ENCODE peak calls at places on chromosomes 4 and X, in four cellular contexts. V is endodermal cell, X is OCI-LY7, U is ureter. J is an unnamed sample.
A peak's percentile ranks its signal among the peaks of the same experiment; 100 is the strongest.

GRCh38 chr4:106056914-106057313 is 161.6 kb downstream of the NPNT start:
- DNase-seq in U (no peak), V (no peak), X (no peak), J (no peak)

GRCh38 chr4:20592666-20593065 is 107.6 kb upstream of the PACRGL start:
- DNase-seq in V (no peak), U (no peak), X (no peak), J (no peak)

GRCh38 chr4:113941836-113942235 is 37.6 kb downstream of the ARSJ start:
- DNase-seq in U (no peak), X (no peak), V (no peak), J (no peak)

GRCh38 chr4:95084584-95084983 is 326.8 kb downstream of the BMPR1B start:
- DNase-seq in X (no peak), V (no peak), U (no peak), J (no peak)

GRCh38 chr4:125315571-125316390 is 1.0 kb downstream of the FAT4 start:
- DNase-seq in X (no peak), U (no peak), V (peak; percentile 85), J (peak; percentile 78)

GRCh38 chr4:39846135-39846534 is 131.6 kb downstream of the PDS5A start:
- DNase-seq in V (no peak), X (no peak), U (no peak), J (no peak)

GRCh38 chr4:183912585-183912984 is 7.5 kb downstream of the STOX2 start:
- DNase-seq in X (no peak), V (no peak), U (no peak), J (no peak)

GRCh38 chr4:168631241-168632151 is 134.6 kb downstream of the PALLD start:
- DNase-seq in X (no peak), U (no peak), V (peak; percentile 90), J (peak; percentile 84)

GRCh38 chrX:144896323-144896722 is 351.0 kb upstream of the SPANXN1 start:
- DNase-seq in U (no peak), X (no peak), V (no peak), J (no peak)

GRCh38 chr4:81565137-81565870 is 93.6 kb upstream of the RASGEF1B start:
- DNase-seq in X (peak; percentile 37), V (peak; percentile 57), U (peak; percentile 74), J (peak; percentile 90)

GRCh38 chrX:131821945-131822622 is 201.0 kb upstream of the STK26 start:
- DNase-seq in U (peak; percentile 89), V (no peak), X (no peak), J (no peak)

GRCh38 chr4:152460488-152460887 is 75.4 kb downstream of the FBXW7 start:
- DNase-seq in U (no peak), X (peak; percentile 29), V (no peak), J (no peak)

GRCh38 chrX:3219667-3220066 is 126.8 kb downstream of the MXRA5 start:
- DNase-seq in X (no peak), V (no peak), U (no peak), J (no peak)

GRCh38 chr4:46844325-46844917 is 64.6 kb downstream of the COX7B2 start:
- DNase-seq in V (peak; percentile 71), U (no peak), X (peak; percentile 62), J (no peak)

GRCh38 chr4:7226993-7227392 is 34.7 kb downstream of the SORCS2 start:
- DNase-seq in U (no peak), V (no peak), X (no peak), J (no peak)

GRCh38 chrX:22742174-22742573 is 257.6 kb upstream of the DDX53 start:
- DNase-seq in X (no peak), V (no peak), U (no peak), J (no peak)

GRCh38 chrX:30060718-30061117 is 154.6 kb upstream of the MAGEB2 start:
- DNase-seq in X (no peak), V (peak; percentile 59), U (no peak), J (no peak)

GRCh38 chrX:33336783-33337182 is 125.4 kb upstream of the DMD start:
- DNase-seq in X (peak; percentile 68), U (no peak), V (peak; percentile 62), J (no peak)

GRCh38 chr4:165426331-165426730 is 47.5 kb downstream of the CPE start:
- DNase-seq in V (no peak), U (no peak), X (no peak), J (no peak)

GRCh38 chrX:46840946-46841740 is 4.3 kb downstream of the RP2 start:
- DNase-seq in U (no peak), X (peak; percentile 41), V (no peak), J (peak; percentile 30)

GRCh38 chrX:40314070-40314469 is 216.3 kb upstream of the BCOR start:
- DNase-seq in X (no peak), U (no peak), V (peak; percentile 89), J (no peak)

GRCh38 chrX:30863969-30864368 is 25.1 kb downstream of the TAB3 start:
- DNase-seq in X (no peak), U (no peak), V (no peak), J (peak; percentile 27)

GRCh38 chrX:22314692-22315091 is 42.0 kb downstream of the CBLL2 start:
- DNase-seq in U (no peak), X (no peak), V (peak; percentile 64), J (no peak)

J was measured in left ventricle myocardium superior.